ENCODE peak calls at places on chromosomes 12 and 14, in five cellular contexts. C is HepG2, V is Panc1, H is spleen, O is breast epithelium. B is an unnamed sample.
A peak's percentile ranks its signal among the peaks of the same experiment; 100 is the strongest.

GRCh38 chr14:34157642-34158041 is 206.8 kb upstream of the EGLN3 start:
- DNase-seq in V (no peak), C (no peak), H (no peak), O (no peak), B (no peak)

GRCh38 chr12:29519585-29520182 is 22.2 kb upstream of the OVCH1 start:
- DNase-seq in C (peak; percentile 28), O (no peak), H (no peak), V (peak; percentile 42), B (peak; percentile 16)

GRCh38 chr12:16062611-16063010 is 151.5 kb downstream of the DERA start:
- DNase-seq in O (no peak), V (no peak), H (no peak), C (no peak), B (no peak)

GRCh38 chr12:29783773-29784666 is at the start of gene TMTC1:
- DNase-seq in C (no peak), V (no peak), H (peak; percentile 82), O (no peak), B (peak; percentile 64)

GRCh38 chr12:1916396-1917171 is 1.9 kb downstream of the CACNA2D4 start:
- DNase-seq in C (no peak), H (peak; percentile 71), O (peak; percentile 7), V (no peak), B (no peak)

GRCh38 chr12:64116969-64117368 is 105.1 kb downstream of the KICS2 start:
- DNase-seq in O (no peak), H (no peak), V (no peak), C (peak; percentile 8), B (no peak)

GRCh38 chr12:14264777-14265176 is 100.7 kb upstream of the ATF7IP start:
- DNase-seq in O (no peak), H (no peak), V (no peak), C (no peak), B (no peak)

GRCh38 chr12:253116-253831 is 9.4 kb downstream of the SLC6A13 start:
- DNase-seq in C (no peak), V (no peak), H (no peak), O (no peak), B (no peak)

GRCh38 chr12:117143008-117143532 is 43.9 kb upstream of the TESC start:
- DNase-seq in O (no peak), C (peak; percentile 92), H (no peak), V (no peak), B (peak; percentile 53)

GRCh38 chr12:14605401-14605989 is 37.8 kb upstream of the PLBD1 start:
- DNase-seq in O (no peak), V (no peak), C (no peak), H (no peak), B (no peak)

GRCh38 chr12:118548887-118549286 is 172.5 kb downstream of the SUDS3 start:
- DNase-seq in C (no peak), V (no peak), H (no peak), O (no peak), B (no peak)

GRCh38 chr12:75103822-75104221 is 105.8 kb downstream of the KCNC2 start:
- DNase-seq in C (no peak), O (no peak), V (no peak), H (no peak), B (no peak)

GRCh38 chr12:89344043-89344861 is 8.0 kb downstream of the DUSP6 start:
- DNase-seq in H (no peak), C (peak; percentile 68), O (no peak), V (no peak), B (no peak)

GRCh38 chr12:123591702-123592481 is 7.5 kb downstream of the TMED2 start:
- DNase-seq in V (no peak), C (no peak), O (no peak), H (no peak), B (no peak)

GRCh38 chr12:131058700-131059099 is 105.0 kb downstream of the ADGRD1 start:
- DNase-seq in C (no peak), V (no peak), O (no peak), H (no peak), B (no peak)
- H3K4me1 ChIP-seq in C (peaks cover 11% of the 10 kb centered on the region), V (no peaks in the 10 kb centered on the region), O (no peaks in the 10 kb centered on the region), H (no peaks in the 10 kb centered on the region), B (no peaks in the 10 kb centered on the region)

GRCh38 chr14:65258391-65258790 is 154.1 kb upstream of the FUT8 start:
- DNase-seq in O (no peak), V (peak; percentile 47), H (no peak), C (peak; percentile 90), B (no peak)
- TF ChIP-seq POLR2AphosphoS5 in O (no peak), V (no peak), H (no peak), C (no peak), B (no peak)

DNA sequence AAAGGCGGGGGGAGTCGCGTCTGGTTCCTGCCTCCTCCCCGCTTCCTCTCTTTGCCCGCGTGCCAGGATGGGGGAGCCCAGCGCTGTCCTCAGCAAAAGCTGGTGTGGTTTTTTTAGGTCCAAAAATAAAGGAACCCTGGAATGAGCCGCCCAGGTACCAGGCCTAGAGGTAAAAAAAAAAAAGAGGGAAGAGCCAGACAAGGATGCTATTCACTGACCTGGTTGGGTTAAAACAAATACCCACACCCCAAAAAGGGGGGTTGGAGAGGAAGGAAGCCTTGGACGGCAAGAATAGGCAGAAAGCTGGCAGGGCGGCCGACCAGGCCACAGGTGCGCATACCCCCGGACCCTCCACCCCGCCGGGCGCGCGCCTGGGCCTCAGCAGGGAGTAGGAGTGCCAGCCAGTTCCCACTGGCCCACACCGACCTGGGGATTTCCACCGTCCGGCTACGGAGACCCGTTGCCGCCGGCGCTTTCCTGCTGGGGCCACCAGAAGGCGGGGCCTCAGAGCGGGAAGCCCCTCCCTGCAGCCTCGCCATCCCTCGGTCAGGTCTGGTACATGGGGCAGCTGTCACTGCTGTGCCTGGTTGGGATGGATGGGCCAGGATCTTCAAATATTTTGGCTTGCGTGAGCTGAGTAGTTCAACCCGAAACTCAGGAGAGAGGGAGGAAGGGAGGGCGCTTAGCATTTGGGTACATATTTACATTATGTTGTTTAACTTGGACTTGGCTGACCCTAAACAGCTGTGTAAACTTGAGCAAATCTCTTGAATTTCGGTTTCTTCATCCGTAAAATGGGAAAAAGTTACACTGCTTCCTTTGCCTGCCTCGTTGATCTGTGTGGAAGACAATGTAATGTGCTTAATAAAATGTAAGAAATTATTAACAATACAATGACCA is 5.4 kb upstream of the IRF2BPL start:
- DNase-seq in C (peak; percentile 81), O (peak; percentile 84), H (peak; percentile 96), V (no peak), B (peak; percentile 82)
- H3K4me1 ChIP-seq in C (peaks cover 94% of the 10 kb centered on the region), O (peaks cover 24% of the 10 kb centered on the region), H (peaks cover 59% of the 10 kb centered on the region), V (peaks cover 83% of the 10 kb centered on the region), B (peaks cover 38% of the 10 kb centered on the region)

GRCh38 chr12:26489908-26490307 is 294.5 kb downstream of the SSPN start:
- DNase-seq in O (no peak), H (no peak), C (no peak), V (no peak), B (no peak)

GRCh38 chr12:26496170-26496569 is 300.8 kb downstream of the SSPN start:
- DNase-seq in H (no peak), V (no peak), C (no peak), O (peak; percentile 17), B (peak; percentile 12)

GRCh38 chr12:26492406-26492805 is 297.0 kb downstream of the SSPN start:
- DNase-seq in V (no peak), O (no peak), C (no peak), H (no peak), B (no peak)

GRCh38 chr12:26488339-26488738 is 293.0 kb downstream of the SSPN start:
- DNase-seq in O (no peak), V (no peak), H (no peak), C (no peak), B (no peak)

GRCh38 chr12:26493656-26494055 is 298.3 kb downstream of the SSPN start:
- DNase-seq in C (no peak), V (no peak), H (no peak), O (peak; percentile 39), B (no peak)
- TF ChIP-seq POLR2AphosphoS5 in C (no peak), V (no peak), H (no peak), O (no peak), B (no peak)

B was measured in prostate gland.